ENCODE peak calls at places on chromosome 1, in nine cellular contexts. One of them, this sample, is unnamed.

GRCh38 chr1:147500309-147500839 is 40.9 kb upstream of the BCL9 start:
- DNase-seq in adrenal gland: no peak
- DNase-seq in nephron progenitor cell: no peak
- DNase-seq in Peyer's patch: no peak
- DNase-seq in right atrium auricular region: no peak
- DNase-seq in fibroblast of lung: no peak
- DNase-seq in sigmoid colon: no peak
- DNase-seq in spleen: no peak
- DNase-seq in lower lobe of right lung: no peak
- DNase-seq in this sample: no peak

GRCh38 chr1:82377201-82377884 is 576.6 kb downstream of the ADGRL2 start:
- DNase-seq in adrenal gland: no peak
- DNase-seq in nephron progenitor cell: no peak
- DNase-seq in Peyer's patch: no peak
- DNase-seq in right atrium auricular region: no peak
- DNase-seq in fibroblast of lung: peak
- DNase-seq in sigmoid colon: no peak
- DNase-seq in spleen: no peak
- DNase-seq in lower lobe of right lung: no peak
- DNase-seq in this sample: no peak

GRCh38 chr1:50271968-50272578 is 151.2 kb downstream of the DMRTA2 start:
- DNase-seq in adrenal gland: peak
- DNase-seq in nephron progenitor cell: peak
- DNase-seq in Peyer's patch: no peak
- DNase-seq in right atrium auricular region: no peak
- DNase-seq in fibroblast of lung: no peak
- DNase-seq in sigmoid colon: no peak
- DNase-seq in spleen: no peak
- DNase-seq in lower lobe of right lung: peak
- DNase-seq in this sample: peak

GRCh38 chr1:40663324-40664166 is 1.9 kb downstream of the RIMS3 start:
- DNase-seq in adrenal gland: no peak
- DNase-seq in nephron progenitor cell: peak
- DNase-seq in Peyer's patch: no peak
- DNase-seq in right atrium auricular region: no peak
- DNase-seq in fibroblast of lung: no peak
- DNase-seq in sigmoid colon: no peak
- DNase-seq in spleen: no peak
- DNase-seq in lower lobe of right lung: no peak
- DNase-seq in this sample: no peak

GRCh38 chr1:168531605-168532345 is 12.0 kb downstream of the XCL2 start:
- DNase-seq in adrenal gland: no peak
- DNase-seq in nephron progenitor cell: no peak
- DNase-seq in Peyer's patch: no peak
- DNase-seq in right atrium auricular region: no peak
- DNase-seq in fibroblast of lung: no peak
- DNase-seq in sigmoid colon: no peak
- DNase-seq in spleen: no peak
- DNase-seq in lower lobe of right lung: no peak
- DNase-seq in this sample: no peak

GRCh38 chr1:8424539-8425116 is 106.7 kb downstream of the SLC45A1 start:
- DNase-seq in adrenal gland: peak
- DNase-seq in nephron progenitor cell: no peak
- DNase-seq in Peyer's patch: peak
- DNase-seq in right atrium auricular region: no peak
- DNase-seq in fibroblast of lung: no peak
- DNase-seq in sigmoid colon: peak
- DNase-seq in spleen: peak
- DNase-seq in lower lobe of right lung: peak
- DNase-seq in this sample: peak

GRCh38 chr1:165905853-165906252 is 78.4 kb downstream of the UCK2 start:
- DNase-seq in adrenal gland: no peak
- DNase-seq in nephron progenitor cell: no peak
- DNase-seq in Peyer's patch: no peak
- DNase-seq in right atrium auricular region: no peak
- DNase-seq in fibroblast of lung: no peak
- DNase-seq in sigmoid colon: no peak
- DNase-seq in spleen: no peak
- DNase-seq in lower lobe of right lung: no peak
- DNase-seq in this sample: no peak

GRCh38 chr1:205658943-205659581 is 21.2 kb downstream of the SLC45A3 start:
- DNase-seq in adrenal gland: peak
- DNase-seq in nephron progenitor cell: peak
- DNase-seq in Peyer's patch: peak
- DNase-seq in right atrium auricular region: peak
- DNase-seq in fibroblast of lung: peak
- DNase-seq in sigmoid colon: peak
- DNase-seq in spleen: peak
- DNase-seq in lower lobe of right lung: peak
- DNase-seq in this sample: peak

GRCh38 chr1:54583868-54584267 is 35.8 kb downstream of the ACOT11 start:
- DNase-seq in adrenal gland: no peak
- DNase-seq in nephron progenitor cell: no peak
- DNase-seq in Peyer's patch: no peak
- DNase-seq in right atrium auricular region: no peak
- DNase-seq in fibroblast of lung: no peak
- DNase-seq in sigmoid colon: no peak
- DNase-seq in spleen: no peak
- DNase-seq in lower lobe of right lung: no peak
- DNase-seq in this sample: no peak

DNA sequence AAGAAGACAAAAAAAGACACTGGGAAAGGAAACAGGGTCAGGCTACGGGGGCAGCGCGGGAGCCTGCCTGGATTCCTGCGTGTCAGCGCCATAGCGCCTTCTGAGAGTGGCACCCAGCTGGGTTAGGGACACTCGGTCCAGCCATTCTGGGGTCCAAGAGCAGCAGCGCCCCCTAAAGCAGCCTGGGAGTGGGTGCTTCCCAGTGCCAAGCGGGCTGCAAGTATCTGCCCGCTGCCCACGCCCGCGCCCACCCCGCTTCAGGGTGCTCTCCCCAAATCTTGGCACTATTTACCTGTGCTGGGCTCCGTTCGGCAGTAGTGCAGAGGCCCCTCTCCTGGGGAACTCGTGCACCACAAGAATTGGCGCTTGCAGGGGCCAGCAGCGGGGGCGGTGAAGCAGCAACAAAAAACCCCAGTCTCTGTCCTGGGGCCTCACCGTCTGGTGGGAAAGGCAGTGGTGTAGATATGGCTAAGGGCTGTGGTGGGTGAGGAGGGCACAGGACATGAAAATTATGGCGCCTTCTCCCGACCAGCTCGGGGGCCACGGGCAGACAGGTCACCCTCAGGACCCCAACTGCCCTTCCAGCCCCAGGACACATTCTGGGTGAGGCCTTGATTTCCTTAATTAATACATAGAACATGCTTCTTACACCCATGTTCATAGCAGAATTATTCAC is 24.1 kb upstream of the LBR start:
- DNase-seq in adrenal gland: no peak
- DNase-seq in nephron progenitor cell: no peak
- DNase-seq in Peyer's patch: no peak
- DNase-seq in right atrium auricular region: no peak
- DNase-seq in fibroblast of lung: no peak
- DNase-seq in sigmoid colon: peak
- DNase-seq in spleen: no peak
- DNase-seq in lower lobe of right lung: no peak
- DNase-seq in this sample: no peak
- TF ChIP-seq CTCF in adrenal gland: no peak
- TF ChIP-seq CTCF in nephron progenitor cell: no peak
- TF ChIP-seq CTCF in Peyer's patch: no peak
- TF ChIP-seq CTCF in right atrium auricular region: no peak
- TF ChIP-seq CTCF in fibroblast of lung: no peak
- TF ChIP-seq CTCF in sigmoid colon: no peak
- TF ChIP-seq CTCF in spleen: no peak
- TF ChIP-seq CTCF in lower lobe of right lung: no peak
- TF ChIP-seq CTCF in this sample: no peak

GRCh38 chr1:15899266-15899665 is 51.8 kb downstream of the SPEN start:
- DNase-seq in adrenal gland: no peak
- DNase-seq in nephron progenitor cell: no peak
- DNase-seq in Peyer's patch: no peak
- DNase-seq in right atrium auricular region: no peak
- DNase-seq in fibroblast of lung: no peak
- DNase-seq in sigmoid colon: no peak
- DNase-seq in spleen: no peak
- DNase-seq in lower lobe of right lung: no peak
- DNase-seq in this sample: no peak

GRCh38 chr1:15908597-15908996 is 61.1 kb downstream of the SPEN start:
- DNase-seq in adrenal gland: no peak
- DNase-seq in nephron progenitor cell: no peak
- DNase-seq in Peyer's patch: no peak
- DNase-seq in right atrium auricular region: no peak
- DNase-seq in fibroblast of lung: no peak
- DNase-seq in sigmoid colon: no peak
- DNase-seq in spleen: no peak
- DNase-seq in lower lobe of right lung: no peak
- DNase-seq in this sample: no peak

GRCh38 chr1:15900662-15901279 is 53.3 kb downstream of the SPEN start:
- DNase-seq in adrenal gland: no peak
- DNase-seq in nephron progenitor cell: no peak
- DNase-seq in Peyer's patch: no peak
- DNase-seq in right atrium auricular region: no peak
- DNase-seq in fibroblast of lung: no peak
- DNase-seq in sigmoid colon: no peak
- DNase-seq in spleen: no peak
- DNase-seq in lower lobe of right lung: no peak
- DNase-seq in this sample: no peak

DNA sequence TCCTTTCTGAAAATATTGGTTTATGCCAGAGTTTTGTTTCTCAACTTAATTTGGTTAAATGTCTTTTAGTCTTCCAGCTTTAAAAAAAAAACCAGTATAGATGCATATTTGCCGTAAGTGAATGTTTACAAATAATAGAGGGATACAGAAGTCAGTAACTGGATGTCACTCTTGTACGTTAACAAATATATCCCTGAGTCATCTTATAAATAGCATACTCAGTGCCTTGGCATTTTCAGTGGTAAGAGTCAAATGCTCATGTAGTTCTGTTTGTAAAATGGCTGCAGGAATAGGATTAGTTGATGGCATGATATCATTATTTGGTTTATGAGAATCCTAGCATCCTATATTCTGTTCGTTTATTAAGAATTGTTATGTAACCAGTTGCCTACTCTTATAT is 55.4 kb downstream of the SPEN start:
- DNase-seq in adrenal gland: no peak
- DNase-seq in nephron progenitor cell: no peak
- DNase-seq in Peyer's patch: no peak
- DNase-seq in right atrium auricular region: no peak
- DNase-seq in fibroblast of lung: peak
- DNase-seq in sigmoid colon: no peak
- DNase-seq in spleen: no peak
- DNase-seq in lower lobe of right lung: no peak
- DNase-seq in this sample: no peak
- TF ChIP-seq CTCF in adrenal gland: no peak
- TF ChIP-seq CTCF in nephron progenitor cell: no peak
- TF ChIP-seq CTCF in Peyer's patch: no peak
- TF ChIP-seq CTCF in right atrium auricular region: no peak
- TF ChIP-seq CTCF in fibroblast of lung: no peak
- TF ChIP-seq CTCF in sigmoid colon: no peak
- TF ChIP-seq CTCF in spleen: no peak
- TF ChIP-seq CTCF in lower lobe of right lung: no peak
- TF ChIP-seq CTCF in this sample: no peak

GRCh38 chr1:152776361-152776760 is 1.4 kb downstream of the LCE1F start:
- DNase-seq in adrenal gland: no peak
- DNase-seq in nephron progenitor cell: no peak
- DNase-seq in Peyer's patch: no peak
- DNase-seq in right atrium auricular region: no peak
- DNase-seq in fibroblast of lung: no peak
- DNase-seq in sigmoid colon: no peak
- DNase-seq in spleen: no peak
- DNase-seq in lower lobe of right lung: no peak
- DNase-seq in this sample: no peak

GRCh38 chr1:152768847-152769533 is 6.0 kb upstream of the LCE1F start:
- DNase-seq in adrenal gland: no peak
- DNase-seq in nephron progenitor cell: no peak
- DNase-seq in Peyer's patch: no peak
- DNase-seq in right atrium auricular region: no peak
- DNase-seq in fibroblast of lung: peak
- DNase-seq in sigmoid colon: no peak
- DNase-seq in spleen: no peak
- DNase-seq in lower lobe of right lung: no peak
- DNase-seq in this sample: no peak

GRCh38 chr1:152770411-152770810 is 4.5 kb upstream of the LCE1F start:
- DNase-seq in adrenal gland: no peak
- DNase-seq in nephron progenitor cell: no peak
- DNase-seq in Peyer's patch: no peak
- DNase-seq in right atrium auricular region: no peak
- DNase-seq in fibroblast of lung: no peak
- DNase-seq in sigmoid colon: no peak
- DNase-seq in spleen: no peak
- DNase-seq in lower lobe of right lung: no peak
- DNase-seq in this sample: no peak

GRCh38 chr1:152777510-152778137 is 2.7 kb downstream of the LCE1F start:
- DNase-seq in adrenal gland: no peak
- DNase-seq in nephron progenitor cell: no peak
- DNase-seq in Peyer's patch: no peak
- DNase-seq in right atrium auricular region: no peak
- DNase-seq in fibroblast of lung: no peak
- DNase-seq in sigmoid colon: no peak
- DNase-seq in spleen: no peak
- DNase-seq in lower lobe of right lung: no peak
- DNase-seq in this sample: no peak

DNA sequence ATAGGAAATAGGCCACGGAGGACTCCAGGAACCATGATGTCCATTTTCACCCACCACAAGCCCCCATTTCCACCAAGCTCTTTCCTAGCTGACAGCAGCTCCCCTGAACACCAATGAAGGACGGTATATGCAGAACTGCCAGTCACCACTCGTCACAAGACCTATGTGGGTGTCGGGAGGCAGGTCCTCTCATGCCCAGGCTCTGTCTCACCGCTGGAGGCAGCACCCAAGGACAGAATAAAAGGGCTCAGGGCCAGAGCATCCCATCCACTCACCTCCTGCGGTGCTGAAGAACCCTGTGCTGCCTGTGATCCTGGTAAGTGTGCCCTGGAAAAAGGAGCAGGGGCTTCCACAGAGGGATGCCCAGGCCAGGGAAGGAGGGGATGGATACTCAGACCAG is at the start of gene LCE1F:
- DNase-seq in adrenal gland: no peak
- DNase-seq in nephron progenitor cell: no peak
- DNase-seq in Peyer's patch: no peak
- DNase-seq in right atrium auricular region: no peak
- DNase-seq in fibroblast of lung: no peak
- DNase-seq in sigmoid colon: no peak
- DNase-seq in spleen: no peak
- DNase-seq in lower lobe of right lung: no peak
- DNase-seq in this sample: no peak
- TF ChIP-seq CTCF in adrenal gland: no peak
- TF ChIP-seq CTCF in nephron progenitor cell: no peak
- TF ChIP-seq CTCF in Peyer's patch: no peak
- TF ChIP-seq CTCF in right atrium auricular region: no peak
- TF ChIP-seq CTCF in fibroblast of lung: no peak
- TF ChIP-seq CTCF in sigmoid colon: no peak
- TF ChIP-seq CTCF in spleen: no peak
- TF ChIP-seq CTCF in lower lobe of right lung: no peak
- TF ChIP-seq CTCF in this sample: no peak

DNA sequence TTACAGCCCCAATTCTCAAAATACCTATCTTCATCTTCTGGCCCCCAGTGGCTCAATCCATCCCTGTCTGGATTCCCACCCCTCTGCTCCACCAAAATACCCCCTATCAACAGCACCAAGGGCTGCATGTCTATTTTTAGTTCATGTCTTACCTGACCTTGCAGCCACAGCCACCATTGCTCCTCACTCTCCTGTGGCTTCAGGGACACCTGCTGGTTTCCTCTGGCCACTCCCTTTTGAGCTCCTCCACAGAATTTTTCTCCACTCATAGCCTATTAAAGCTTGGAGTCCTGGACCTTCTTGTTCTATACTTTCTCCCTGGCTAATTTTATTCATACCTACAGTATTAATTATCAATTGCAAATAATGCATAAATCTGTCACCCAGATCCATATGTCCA is 125.3 kb upstream of the NGF start:
- DNase-seq in adrenal gland: no peak
- DNase-seq in nephron progenitor cell: no peak
- DNase-seq in Peyer's patch: no peak
- DNase-seq in right atrium auricular region: peak
- DNase-seq in fibroblast of lung: no peak
- DNase-seq in sigmoid colon: no peak
- DNase-seq in spleen: no peak
- DNase-seq in lower lobe of right lung: no peak
- DNase-seq in this sample: no peak
- TF ChIP-seq CTCF in adrenal gland: no peak
- TF ChIP-seq CTCF in nephron progenitor cell: no peak
- TF ChIP-seq CTCF in Peyer's patch: no peak
- TF ChIP-seq CTCF in right atrium auricular region: peak
- TF ChIP-seq CTCF in fibroblast of lung: no peak
- TF ChIP-seq CTCF in sigmoid colon: no peak
- TF ChIP-seq CTCF in spleen: no peak
- TF ChIP-seq CTCF in lower lobe of right lung: no peak
- TF ChIP-seq CTCF in this sample: peak

This sample was measured in left ventricle myocardium inferior.